ENCODE peak calls at places on chromosomes 11 and 22, in six cellular contexts. W, N, J, T, F and E are unnamed samples.

GRCh38 chr22:47072642-47072967 is 310.2 kb downstream of the TBC1D22A start:
- DNase-seq in W (no peak), J (no peak), F (no peak), T (no peak), N (no peak), E (no peak)

GRCh38 chr11:32365192-32365591 is 70.1 kb downstream of the WT1 start:
- DNase-seq in T (no peak), J (no peak), F (no peak), W (no peak), N (no peak), E (no peak)

GRCh38 chr11:1896895-1897294 is 5.2 kb upstream of the PRR33 start:
- DNase-seq in W (no peak), F (no peak), J (no peak), N (no peak), T (no peak), E (no peak)

GRCh38 chr11:8081591-8082021 is 595 bp downstream of the TUB start:
- DNase-seq in N (no peak), J (no peak), F (no peak), W (no peak), T (no peak), E (no peak)

GRCh38 chr11:74980627-74981026 is 8.1 kb upstream of the NEU3 start:
- DNase-seq in J (no peak), F (no peak), N (no peak), T (no peak), W (no peak), E (no peak)

GRCh38 chr22:37186997-37187522 is 987 bp downstream of the C1QTNF6 start:
- DNase-seq in F (no peak), J (no peak), W (no peak), N (no peak), T (no peak), E (no peak)

GRCh38 chr11:120695426-120695825 is 183.9 kb downstream of the GRIK4 start:
- DNase-seq in F (no peak), N (no peak), T (no peak), W (no peak), J (no peak), E (no peak)

GRCh38 chr22:25492950-25493790 is 71.3 kb upstream of the GRK3 start:
- DNase-seq in T (no peak), F (no peak), W (no peak), N (no peak), J (no peak), E (no peak)

GRCh38 chr22:35400335-35400680 is 368 bp downstream of the MCM5 start:
- DNase-seq in F (no peak), W (no peak), T (no peak), J (peak; percentile 49), N (no peak), E (no peak)

GRCh38 chr11:96242191-96242845 is 100.7 kb downstream of the MAML2 start:
- DNase-seq in T (peak; percentile 80), J (no peak), N (no peak), F (no peak), W (no peak), E (no peak)

GRCh38 chr11:113376156-113376555 is 11.4 kb upstream of the ANKK1 start:
- DNase-seq in F (no peak), W (no peak), T (peak; percentile 63), N (peak; percentile 6), J (no peak), E (no peak)

GRCh38 chr11:105697291-105697690 is 87.4 kb downstream of the GRIA4 start:
- DNase-seq in W (no peak), N (no peak), J (no peak), T (no peak), F (no peak), E (no peak)

GRCh38 chr11:79081441-79082124 is 359.2 kb downstream of the TENM4 start:
- DNase-seq in F (no peak), N (no peak), J (no peak), T (no peak), W (no peak), E (no peak)

GRCh38 chr11:61780581-61781162 is 11.7 kb downstream of the TMEM258 start:
- DNase-seq in T (no peak), W (no peak), F (no peak), J (no peak), N (no peak), E (peak; percentile 50)

GRCh38 chr11:15901790-15902189 is 454.6 kb downstream of the SOX6 start:
- DNase-seq in T (no peak), F (no peak), N (no peak), J (no peak), W (no peak), E (no peak)

GRCh38 chr11:57425565-57426438 is 1.1 kb downstream of the SLC43A3 start:
- DNase-seq in F (no peak), T (peak; percentile 48), W (no peak), J (no peak), N (no peak), E (no peak)

GRCh38 chr22:32446321-32446720 is 17.9 kb downstream of the BPIFC start:
- DNase-seq in T (no peak), N (no peak), J (no peak), W (no peak), F (no peak), E (no peak)

GRCh38 chr22:38257170-38257569 is 15.6 kb downstream of the TMEM184B start:
- DNase-seq in J (no peak), F (no peak), N (peak; percentile 46), T (peak; percentile 60), W (peak; percentile 47), E (no peak)

GRCh38 chr11:131278472-131278871 is 91.9 kb upstream of the NTM start:
- DNase-seq in J (no peak), F (no peak), T (no peak), W (no peak), N (no peak), E (no peak)

GRCh38 chr11:12163181-12163841 is 52.9 kb downstream of the MICAL2 start:
- DNase-seq in T (peak; percentile 61), N (no peak), W (peak; percentile 42), F (no peak), J (no peak), E (no peak)

GRCh38 chr11:6197466-6198200 is 1.4 kb upstream of the OR52W1 start:
- DNase-seq in W (no peak), T (peak; percentile 56), N (no peak), J (no peak), F (no peak), E (no peak)

GRCh38 chr11:114321621-114322257 is 25.5 kb downstream of the NNMT start:
- DNase-seq in J (no peak), W (peak; percentile 92), N (peak; percentile 61), F (no peak), T (peak; percentile 89), E (no peak)

GRCh38 chr11:72814831-72815618 is 814 bp downstream of the ATG16L2 start:
- DNase-seq in T (no peak), W (no peak), J (peak; percentile 76), F (peak; percentile 56), N (no peak), E (no peak)

GRCh38 chr22:29106839-29107238 is 34.0 kb downstream of the KREMEN1 start:
- DNase-seq in N (no peak), W (no peak), T (no peak), F (no peak), J (no peak), E (no peak)

GRCh38 chr22:42934338-42934737 is 77.3 kb upstream of the ARFGAP3 start:
- DNase-seq in J (no peak), F (no peak), N (no peak), T (no peak), W (no peak), E (no peak)

GRCh38 chr11:113446938-113447337 is 28.3 kb downstream of the DRD2 start:
- DNase-seq in F (no peak), J (no peak), W (no peak), N (no peak), T (no peak), E (no peak)

GRCh38 chr11:86193297-86194095 is 51.1 kb upstream of the EED start:
- DNase-seq in J (peak; percentile 83), T (peak; percentile 74), F (peak; percentile 17), N (peak; percentile 47), W (peak; percentile 46), E (peak; percentile 86)

GRCh38 chr11:35619754-35620640 is 1.7 kb downstream of the FJX1 start:
- DNase-seq in J (no peak), W (no peak), T (no peak), N (no peak), F (no peak), E (peak; percentile 82)

GRCh38 chr11:7936615-7937014 is 4.9 kb downstream of the OR10A3 start:
- DNase-seq in T (no peak), J (no peak), W (no peak), F (no peak), N (no peak), E (no peak)

GRCh38 chr11:96652516-96652915 is 262.7 kb downstream of the JRKL start:
- DNase-seq in F (no peak), J (no peak), T (no peak), N (no peak), W (no peak), E (no peak)

GRCh38 chr22:39567135-39567946 is 3.2 kb upstream of the CACNA1I start:
- DNase-seq in J (peak; percentile 70), T (no peak), W (no peak), F (no peak), N (no peak), E (peak; percentile 62)

GRCh38 chr11:77206264-77207018 is 78.4 kb downstream of the MYO7A start:
- DNase-seq in F (no peak), J (no peak), T (no peak), N (no peak), W (no peak), E (peak; percentile 26)

GRCh38 chr11:87976009-87976408 is 199.2 kb downstream of the RAB38 start:
- DNase-seq in T (no peak), W (no peak), N (no peak), J (no peak), F (no peak), E (no peak)

GRCh38 chr11:60165946-60166345 is 16.9 kb downstream of the MS4A6A start:
- DNase-seq in W (no peak), T (no peak), J (no peak), N (no peak), F (no peak), E (no peak)

GRCh38 chr22:46054091-46054877 is 77.3 kb upstream of the WNT7B start:
- DNase-seq in F (no peak), T (peak; percentile 65), N (no peak), J (peak; percentile 46), W (no peak), E (peak; percentile 76)